ENCODE peak calls at places on chromosomes 1 and 21, in six cellular contexts. A is HEK293T; T is AG09319; J is NB4; E is CD8-positive, alpha-beta T cell; H is hypothalamus. C is an unnamed sample.

GRCh38 chr1:62879962-62880361 is 96.0 kb downstream of the ATG4C start:
- DNase-seq in T (no peak), J (no peak), A (no peak), H (no peak), E (no peak), C (no peak)

GRCh38 chr1:64121766-64122385 is 81.5 kb upstream of the UBE2U start:
- DNase-seq in T (no peak), J (no peak), H (no peak), A (no peak), E (no peak), C (peak)

GRCh38 chr1:168084396-168085231 is 52.1 kb downstream of the GPR161 start:
- DNase-seq in H (no peak), J (peak), T (no peak), E (peak), A (peak), C (no peak)

GRCh38 chr1:16072616-16073484 is 601 bp downstream of the FAM131C start:
- DNase-seq in J (no peak), E (no peak), A (peak), T (no peak), H (peak), C (no peak)

GRCh38 chr1:52727114-52727586 is 897 bp downstream of the ZYG11B start:
- DNase-seq in J (peak), E (no peak), H (peak), T (no peak), A (peak), C (no peak)

GRCh38 chr1:3530931-3531818 is 76.7 kb downstream of the ARHGEF16 start:
- DNase-seq in E (peak), A (peak), H (no peak), T (peak), J (peak), C (peak)

GRCh38 chr1:50333595-50333974 is 89.7 kb downstream of the DMRTA2 start:
- DNase-seq in H (peak), A (peak), J (peak), T (no peak), E (peak), C (no peak)

GRCh38 chr1:206472886-206473285 is 2.6 kb downstream of the IKBKE start:
- DNase-seq in J (no peak), H (no peak), E (no peak), A (no peak), T (no peak), C (no peak)

GRCh38 chr1:67540025-67540732 is 110.0 kb upstream of the SERBP1 start:
- DNase-seq in A (no peak), E (no peak), J (no peak), T (no peak), H (no peak), C (no peak)

GRCh38 chr21:17050156-17050555 is 462.7 kb upstream of the CXADR start:
- DNase-seq in A (no peak), E (no peak), H (no peak), J (no peak), T (no peak), C (no peak)

GRCh38 chr1:15603050-15603965 is 13.9 kb upstream of the DDI2 start:
- DNase-seq in T (peak), A (peak), E (peak), H (peak), J (peak), C (peak)

GRCh38 chr1:91765880-91766443 is 120.0 kb downstream of the TGFBR3 start:
- DNase-seq in A (no peak), E (no peak), H (no peak), J (peak), T (no peak), C (no peak)

GRCh38 chr1:51230501-51231078 is 5.5 kb upstream of the RNF11 start:
- DNase-seq in J (no peak), A (no peak), H (no peak), T (no peak), E (no peak), C (no peak)

GRCh38 chr1:155174334-155175280 is 958 bp downstream of the TRIM46 start:
- DNase-seq in J (no peak), H (peak), E (no peak), A (no peak), T (no peak), C (no peak)